ENCODE peak calls at places on chromosomes 1 and 21, in four cellular contexts. One of them, this sample, is unnamed. For H3K4me1, the result is how much of the 10 kb centered on the place peaks cover.

GRCh38 chr1:192453360-192454045 is 122.1 kb upstream of the RGS1 start:
- DNase-seq in astrocyte: peak
- DNase-seq in GM23248: no peak
- DNase-seq in mammary epithelial cell: no peak
- DNase-seq in this sample: no peak

GRCh38 chr1:33169290-33170055 is 12.4 kb downstream of the TRIM62 start:
- DNase-seq in astrocyte: peak
- DNase-seq in GM23248: no peak
- DNase-seq in mammary epithelial cell: no peak
- DNase-seq in this sample: no peak

GRCh38 chr1:206892351-206892984 is 4.8 kb upstream of the IL24 start:
- DNase-seq in astrocyte: peak
- DNase-seq in GM23248: peak
- DNase-seq in mammary epithelial cell: peak
- DNase-seq in this sample: peak

GRCh38 chr1:160453443-160453842 is 53.1 kb downstream of the VANGL2 start:
- DNase-seq in astrocyte: no peak
- DNase-seq in GM23248: no peak
- DNase-seq in mammary epithelial cell: no peak
- DNase-seq in this sample: no peak

GRCh38 chr1:47508900-47509488 is 71.2 kb downstream of the FOXD2 start:
- DNase-seq in astrocyte: no peak
- DNase-seq in GM23248: peak
- DNase-seq in mammary epithelial cell: no peak
- DNase-seq in this sample: no peak

GRCh38 chr1:56095924-56096655 is 483.3 kb downstream of the PLPP3 start:
- DNase-seq in astrocyte: peak
- DNase-seq in GM23248: peak
- DNase-seq in mammary epithelial cell: peak
- DNase-seq in this sample: no peak

GRCh38 chr1:75996196-75996595 is 64.0 kb upstream of the ASB17 start:
- DNase-seq in astrocyte: peak
- DNase-seq in GM23248: peak
- DNase-seq in mammary epithelial cell: no peak
- DNase-seq in this sample: no peak

GRCh38 chr1:175195798-175196197 is 3.2 kb upstream of the KIAA0040 start:
- DNase-seq in astrocyte: no peak
- DNase-seq in GM23248: no peak
- DNase-seq in mammary epithelial cell: peak
- DNase-seq in this sample: peak

GRCh38 chr21:42836767-42837301 is 42.5 kb downstream of the WDR4 start:
- DNase-seq in astrocyte: no peak
- DNase-seq in GM23248: no peak
- DNase-seq in mammary epithelial cell: no peak
- DNase-seq in this sample: no peak

GRCh38 chr1:245156041-245156735 is 1.4 kb downstream of the KIF26B start:
- DNase-seq in astrocyte: peak
- DNase-seq in GM23248: peak
- DNase-seq in mammary epithelial cell: peak
- DNase-seq in this sample: peak
- H3K9ac ChIP-seq in astrocyte: peak
- H3K9ac ChIP-seq in GM23248: peak
- H3K9ac ChIP-seq in mammary epithelial cell: peak
- H3K9ac ChIP-seq in this sample: no peak

GRCh38 chr21:29299906-29300546 is 1.3 kb downstream of the BACH1 start:
- DNase-seq in astrocyte: peak
- DNase-seq in GM23248: peak
- DNase-seq in mammary epithelial cell: peak
- DNase-seq in this sample: peak

GRCh38 chr21:29301703-29302102 is 3.0 kb downstream of the BACH1 start:
- DNase-seq in astrocyte: no peak
- DNase-seq in GM23248: peak
- DNase-seq in mammary epithelial cell: no peak
- DNase-seq in this sample: no peak

GRCh38 chr21:29299046-29299905 is 554 bp downstream of the BACH1 start:
- DNase-seq in astrocyte: peak
- DNase-seq in GM23248: peak
- DNase-seq in mammary epithelial cell: peak
- DNase-seq in this sample: peak

GRCh38 chr21:29302340-29302991 is 3.7 kb downstream of the BACH1 start:
- DNase-seq in astrocyte: peak
- DNase-seq in GM23248: peak
- DNase-seq in mammary epithelial cell: peak
- DNase-seq in this sample: peak

DNA sequence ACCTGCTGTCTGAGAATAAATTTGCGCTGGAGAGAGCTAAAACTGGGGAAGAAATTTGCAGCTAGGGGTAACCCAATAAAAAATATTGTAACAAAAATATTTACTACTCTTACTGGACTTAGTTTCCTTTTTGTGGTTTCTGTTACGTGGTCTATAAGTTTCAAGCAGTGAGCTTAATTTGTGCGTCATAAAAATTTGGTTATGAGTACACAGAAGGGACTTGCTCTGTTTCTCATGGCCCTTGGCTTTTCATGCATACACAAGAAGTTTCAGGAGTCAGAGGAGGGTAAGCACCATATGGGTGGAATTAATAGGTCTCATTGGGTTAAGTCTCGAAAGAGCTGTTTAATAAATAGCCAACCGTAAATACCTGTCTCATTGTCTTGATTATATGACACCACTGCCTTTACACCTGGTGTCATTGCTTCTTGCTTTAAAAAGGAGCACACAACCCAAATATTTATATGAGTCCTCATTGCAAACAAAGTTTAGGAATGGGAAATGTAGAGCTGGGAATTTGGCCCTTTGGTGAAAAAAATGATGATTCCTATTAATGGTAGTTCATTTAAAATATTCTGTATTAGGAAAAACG is 1.9 kb downstream of the BACH1 start:
- DNase-seq in astrocyte: peak
- DNase-seq in GM23248: no peak
- DNase-seq in mammary epithelial cell: no peak
- DNase-seq in this sample: peak
- H3K4me1 ChIP-seq in astrocyte: under half
- H3K4me1 ChIP-seq in GM23248: half or more
- H3K4me1 ChIP-seq in mammary epithelial cell: under half
- H3K4me1 ChIP-seq in this sample: under half

GRCh38 chr1:65395887-65396612 is 24.4 kb upstream of the LEPR start:
- DNase-seq in astrocyte: peak
- DNase-seq in GM23248: peak
- DNase-seq in mammary epithelial cell: peak
- DNase-seq in this sample: peak
- H3K9ac ChIP-seq in astrocyte: no peak
- H3K9ac ChIP-seq in GM23248: no peak
- H3K9ac ChIP-seq in mammary epithelial cell: no peak
- H3K9ac ChIP-seq in this sample: no peak

GRCh38 chr1:181095763-181096184 is 7.3 kb downstream of the IER5 start:
- DNase-seq in astrocyte: no peak
- DNase-seq in GM23248: no peak
- DNase-seq in mammary epithelial cell: no peak
- DNase-seq in this sample: no peak
- H3K4me1 ChIP-seq in astrocyte: half or more
- H3K4me1 ChIP-seq in GM23248: half or more
- H3K4me1 ChIP-seq in mammary epithelial cell: half or more
- H3K4me1 ChIP-seq in this sample: under half

GRCh38 chr1:155007253-155007828 is 4.7 kb downstream of the ZBTB7B start:
- DNase-seq in astrocyte: no peak
- DNase-seq in GM23248: no peak
- DNase-seq in mammary epithelial cell: no peak
- DNase-seq in this sample: no peak

GRCh38 chr1:155004352-155005075 is 1.9 kb downstream of the ZBTB7B start:
- DNase-seq in astrocyte: no peak
- DNase-seq in GM23248: peak
- DNase-seq in mammary epithelial cell: no peak
- DNase-seq in this sample: no peak

GRCh38 chr1:155006601-155007101 is 4.0 kb downstream of the ZBTB7B start:
- DNase-seq in astrocyte: no peak
- DNase-seq in GM23248: peak
- DNase-seq in mammary epithelial cell: no peak
- DNase-seq in this sample: no peak

GRCh38 chr1:155003766-155004351 is 1.3 kb downstream of the ZBTB7B start:
- DNase-seq in astrocyte: peak
- DNase-seq in GM23248: peak
- DNase-seq in mammary epithelial cell: no peak
- DNase-seq in this sample: peak

GRCh38 chr1:155005076-155005971 is 2.7 kb downstream of the ZBTB7B start:
- DNase-seq in astrocyte: no peak
- DNase-seq in GM23248: peak
- DNase-seq in mammary epithelial cell: no peak
- DNase-seq in this sample: peak
- H3K9ac ChIP-seq in astrocyte: peak
- H3K9ac ChIP-seq in GM23248: peak
- H3K9ac ChIP-seq in mammary epithelial cell: no peak
- H3K9ac ChIP-seq in this sample: peak

DNA sequence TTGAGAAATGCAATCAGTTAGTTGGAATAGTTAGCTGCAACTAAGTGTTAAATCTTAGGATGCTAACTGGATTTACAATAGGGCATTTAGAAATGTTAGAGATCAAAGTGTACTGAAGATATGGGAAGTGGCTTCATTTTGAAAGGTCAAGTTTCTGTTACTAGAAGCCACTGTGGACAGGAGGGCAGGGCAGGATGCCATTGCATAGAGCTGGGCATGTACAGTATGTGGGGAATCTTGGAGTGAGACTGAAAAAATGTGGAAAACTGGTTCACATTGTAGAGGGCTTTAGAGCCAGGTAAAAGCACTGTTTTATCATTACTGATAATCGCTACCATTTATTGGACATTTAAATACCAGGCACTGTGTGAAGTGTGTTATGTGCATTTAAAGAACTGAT is 31.0 kb downstream of the ARID1A start:
- DNase-seq in astrocyte: no peak
- DNase-seq in GM23248: no peak
- DNase-seq in mammary epithelial cell: no peak
- DNase-seq in this sample: no peak
- H3K4me1 ChIP-seq in astrocyte: under half
- H3K4me1 ChIP-seq in GM23248: half or more
- H3K4me1 ChIP-seq in mammary epithelial cell: under half
- H3K4me1 ChIP-seq in this sample: half or more